ENCODE peak calls at places on chromosome 1, in four cellular contexts. One of them, this sample, is unnamed.

GRCh38 chr1:5686195-5686594 is 306.0 kb downstream of the NPHP4 start:
- DNase-seq in AG08395: no peak
- DNase-seq in NCI-H345: no peak
- DNase-seq in NCI-H1694 treated with DMSO at 0.1 percent for 48 hours: no peak
- DNase-seq in this sample: no peak

GRCh38 chr1:155961937-155962336 is 16.4 kb downstream of the ARHGEF2 start:
- DNase-seq in AG08395: peak
- DNase-seq in NCI-H345: no peak
- DNase-seq in NCI-H1694 treated with DMSO at 0.1 percent for 48 hours: no peak
- DNase-seq in this sample: peak

GRCh38 chr1:100896481-100896982 is 642 bp downstream of the SLC30A7 start:
- DNase-seq in AG08395: peak
- DNase-seq in NCI-H345: peak
- DNase-seq in NCI-H1694 treated with DMSO at 0.1 percent for 48 hours: peak
- DNase-seq in this sample: peak

GRCh38 chr1:168518201-168518689 is 25.6 kb downstream of the XCL2 start:
- DNase-seq in AG08395: no peak
- DNase-seq in NCI-H345: no peak
- DNase-seq in NCI-H1694 treated with DMSO at 0.1 percent for 48 hours: no peak
- DNase-seq in this sample: no peak

GRCh38 chr1:32757213-32757895 is 54.8 kb upstream of the SYNC start:
- DNase-seq in AG08395: no peak
- DNase-seq in NCI-H345: no peak
- DNase-seq in NCI-H1694 treated with DMSO at 0.1 percent for 48 hours: no peak
- DNase-seq in this sample: no peak

GRCh38 chr1:41849211-41849759 is 69.4 kb downstream of the HIVEP3 start:
- DNase-seq in AG08395: no peak
- DNase-seq in NCI-H345: no peak
- DNase-seq in NCI-H1694 treated with DMSO at 0.1 percent for 48 hours: no peak
- DNase-seq in this sample: no peak

GRCh38 chr1:234782821-234783220 is 172.8 kb upstream of the IRF2BP2 start:
- DNase-seq in AG08395: peak
- DNase-seq in NCI-H345: no peak
- DNase-seq in NCI-H1694 treated with DMSO at 0.1 percent for 48 hours: no peak
- DNase-seq in this sample: peak

GRCh38 chr1:152398812-152399698 is 15.0 kb downstream of the CRNN start:
- DNase-seq in AG08395: peak
- DNase-seq in NCI-H345: no peak
- DNase-seq in NCI-H1694 treated with DMSO at 0.1 percent for 48 hours: no peak
- DNase-seq in this sample: no peak

GRCh38 chr1:202084791-202085681 is 37.7 kb upstream of the GPR37L1 start:
- DNase-seq in AG08395: no peak
- DNase-seq in NCI-H345: peak
- DNase-seq in NCI-H1694 treated with DMSO at 0.1 percent for 48 hours: no peak
- DNase-seq in this sample: peak

GRCh38 chr1:11028018-11028417 is 15.6 kb downstream of the TARDBP start:
- DNase-seq in AG08395: no peak
- DNase-seq in NCI-H345: no peak
- DNase-seq in NCI-H1694 treated with DMSO at 0.1 percent for 48 hours: no peak
- DNase-seq in this sample: no peak

GRCh38 chr1:59692591-59692990 is 122.2 kb upstream of the HOOK1 start:
- DNase-seq in AG08395: peak
- DNase-seq in NCI-H345: peak
- DNase-seq in NCI-H1694 treated with DMSO at 0.1 percent for 48 hours: peak
- DNase-seq in this sample: no peak

GRCh38 chr1:203325418-203326091 is 20.2 kb downstream of the BTG2 start:
- DNase-seq in AG08395: no peak
- DNase-seq in NCI-H345: peak
- DNase-seq in NCI-H1694 treated with DMSO at 0.1 percent for 48 hours: peak
- DNase-seq in this sample: no peak

GRCh38 chr1:31785020-31785946 is 21.1 kb upstream of the ADGRB2 start:
- DNase-seq in AG08395: no peak
- DNase-seq in NCI-H345: peak
- DNase-seq in NCI-H1694 treated with DMSO at 0.1 percent for 48 hours: peak
- DNase-seq in this sample: no peak

GRCh38 chr1:156707486-156708244 is 2.3 kb upstream of the CRABP2 start:
- DNase-seq in AG08395: peak
- DNase-seq in NCI-H345: no peak
- DNase-seq in NCI-H1694 treated with DMSO at 0.1 percent for 48 hours: no peak
- DNase-seq in this sample: peak

GRCh38 chr1:212916395-212917133 is 33.8 kb upstream of the VASH2 start:
- DNase-seq in AG08395: peak
- DNase-seq in NCI-H345: no peak
- DNase-seq in NCI-H1694 treated with DMSO at 0.1 percent for 48 hours: peak
- DNase-seq in this sample: peak

GRCh38 chr1:151897861-151898468 is 11.3 kb downstream of the THEM4 start:
- DNase-seq in AG08395: no peak
- DNase-seq in NCI-H345: no peak
- DNase-seq in NCI-H1694 treated with DMSO at 0.1 percent for 48 hours: no peak
- DNase-seq in this sample: no peak

GRCh38 chr1:156164465-156164831 is 11.1 kb downstream of the SEMA4A start:
- DNase-seq in AG08395: no peak
- DNase-seq in NCI-H345: no peak
- DNase-seq in NCI-H1694 treated with DMSO at 0.1 percent for 48 hours: no peak
- DNase-seq in this sample: no peak

GRCh38 chr1:156371553-156372264 is 2.7 kb downstream of the RHBG start:
- DNase-seq in AG08395: no peak
- DNase-seq in NCI-H345: no peak
- DNase-seq in NCI-H1694 treated with DMSO at 0.1 percent for 48 hours: no peak
- DNase-seq in this sample: peak

GRCh38 chr1:23110391-23110790 is 58.3 kb downstream of the LUZP1 start:
- DNase-seq in AG08395: no peak
- DNase-seq in NCI-H345: no peak
- DNase-seq in NCI-H1694 treated with DMSO at 0.1 percent for 48 hours: no peak
- DNase-seq in this sample: no peak

GRCh38 chr1:165395522-165396300 is 39.2 kb upstream of the LMX1A start:
- DNase-seq in AG08395: no peak
- DNase-seq in NCI-H345: peak
- DNase-seq in NCI-H1694 treated with DMSO at 0.1 percent for 48 hours: no peak
- DNase-seq in this sample: no peak

GRCh38 chr1:201590474-201590873 is 51.5 kb downstream of the NAV1 start:
- DNase-seq in AG08395: no peak
- DNase-seq in NCI-H345: no peak
- DNase-seq in NCI-H1694 treated with DMSO at 0.1 percent for 48 hours: no peak
- DNase-seq in this sample: no peak

GRCh38 chr1:228312091-228312764 is 94.4 kb downstream of the TRIM11 start:
- DNase-seq in AG08395: no peak
- DNase-seq in NCI-H345: no peak
- DNase-seq in NCI-H1694 treated with DMSO at 0.1 percent for 48 hours: no peak
- DNase-seq in this sample: no peak

This sample was measured in G401.